ENCODE peak calls at places on chromosomes 1 and 21, in six cellular contexts. Y, W, I, C, T and N are unnamed samples.

GRCh38 chr1:155126494-155127104 is 1.1 kb upstream of the EFNA1 start:
- DNase-seq in Y (peak), W (no peak), I (peak), C (peak), T (no peak), N (peak)

GRCh38 chr1:23544444-23545389 is 13.7 kb upstream of the E2F2 start:
- DNase-seq in Y (peak), W (peak), I (peak), C (peak), T (peak), N (peak)

GRCh38 chr1:248852548-248852947 is 6.3 kb downstream of the ZNF692 start:
- DNase-seq in Y (no peak), W (no peak), I (no peak), C (no peak), T (no peak), N (no peak)

GRCh38 chr1:169466259-169467230 is 19.2 kb downstream of the SLC19A2 start:
- DNase-seq in Y (peak), W (peak), I (peak), C (peak), T (no peak), N (peak)

GRCh38 chr1:219304227-219305226 is 130.8 kb downstream of the LYPLAL1 start:
- DNase-seq in Y (peak), W (no peak), I (no peak), C (no peak), T (no peak), N (peak)

GRCh38 chr21:38506606-38507331 is 8.5 kb upstream of the ERG start:
- DNase-seq in Y (no peak), W (no peak), I (no peak), C (no peak), T (no peak), N (no peak)

GRCh38 chr1:161197560-161198205 is 1.2 kb downstream of the ADAMTS4 start:
- DNase-seq in Y (no peak), W (no peak), I (no peak), C (no peak), T (no peak), N (no peak)

GRCh38 chr21:15742052-15742451 is 12.3 kb downstream of the USP25 start:
- DNase-seq in Y (no peak), W (no peak), I (no peak), C (no peak), T (no peak), N (no peak)

GRCh38 chr1:53069663-53070327 is 7.8 kb downstream of the PODN start:
- DNase-seq in Y (no peak), W (no peak), I (no peak), C (no peak), T (no peak), N (no peak)

GRCh38 chr1:178774263-178774662 is 49.2 kb downstream of the RALGPS2 start:
- DNase-seq in Y (peak), W (peak), I (no peak), C (no peak), T (no peak), N (no peak)

GRCh38 chr1:244074559-244075171 is 23.6 kb downstream of the ZBTB18 start:
- DNase-seq in Y (no peak), W (no peak), I (peak), C (no peak), T (peak), N (peak)

GRCh38 chr1:193308438-193308837 is 122.0 kb upstream of the B3GALT2 start:
- DNase-seq in Y (no peak), W (no peak), I (no peak), C (no peak), T (no peak), N (no peak)

GRCh38 chr1:77031101-77031662 is 163.9 kb downstream of the ST6GALNAC5 start:
- DNase-seq in Y (peak), W (peak), I (no peak), C (no peak), T (no peak), N (no peak)

GRCh38 chr1:243465738-243466137 is 209.9 kb downstream of the SDCCAG8 start:
- DNase-seq in Y (no peak), W (no peak), I (no peak), C (no peak), T (no peak), N (no peak)

GRCh38 chr1:74592580-74593355 is 80.4 kb upstream of the LRRC53 start:
- DNase-seq in Y (no peak), W (no peak), I (no peak), C (no peak), T (no peak), N (no peak)

GRCh38 chr1:151716771-151717631 is at the start of gene CELF3:
- DNase-seq in Y (peak), W (no peak), I (no peak), C (peak), T (no peak), N (no peak)

GRCh38 chr1:161427733-161428516 is 60.2 kb upstream of the CFAP126 start:
- DNase-seq in Y (peak), W (no peak), I (no peak), C (peak), T (no peak), N (peak)

GRCh38 chr1:171213559-171214454 is 28.7 kb downstream of the FMO2 start:
- DNase-seq in Y (no peak), W (no peak), I (no peak), C (peak), T (no peak), N (no peak)

GRCh38 chr21:44884059-44884458 is 10.6 kb upstream of the PTTG1IP start:
- DNase-seq in Y (no peak), W (no peak), I (no peak), C (no peak), T (no peak), N (no peak)